ENCODE peak calls at places on chromosomes 4 and X, in four cellular contexts. D is H1, O is IMR-90, J is H9. Y is an unnamed sample.
A peak's percentile ranks its signal among the peaks of the same experiment; 100 is the strongest.

GRCh38 chrX:7362111-7362510 is 214.2 kb upstream of the PUDP start:
- DNase-seq in D (no peak), O (no peak), J (no peak), Y (no peak)

GRCh38 chr4:86968477-86969015 is 33.7 kb downstream of the AFF1 start:
- DNase-seq in D (no peak), O (no peak), J (no peak), Y (no peak)

GRCh38 chrX:137031517-137032377 is 2.0 kb downstream of the GPR101 start:
- DNase-seq in D (no peak), O (peak; percentile 10), J (peak; percentile 61), Y (peak; percentile 58)

GRCh38 chr4:101258782-101259353 is 88.5 kb downstream of the PPP3CA start:
- DNase-seq in D (no peak), O (no peak), J (no peak), Y (peak; percentile 27)

GRCh38 chrX:65750674-65751469 is 83.4 kb downstream of the MSN start:
- DNase-seq in D (no peak), O (no peak), J (no peak), Y (no peak)

GRCh38 chr4:94758700-94759399 is 1.1 kb downstream of the BMPR1B start:
- DNase-seq in D (no peak), O (no peak), J (peak; percentile 52), Y (peak; percentile 64)

GRCh38 chr4:10041036-10041435 is 19.7 kb upstream of the SLC2A9 start:
- DNase-seq in D (no peak), O (no peak), J (no peak), Y (no peak)

GRCh38 chrX:4322916-4323315 is 609.5 kb upstream of the PRKX start:
- DNase-seq in D (no peak), O (no peak), J (no peak), Y (no peak)

GRCh38 chr4:140056015-140056414 is 98.0 kb downstream of the MAML3 start:
- DNase-seq in D (no peak), O (no peak), J (no peak), Y (no peak)

GRCh38 chr4:79621061-79621460 is 213.0 kb upstream of the GK2 start:
- DNase-seq in D (no peak), O (no peak), J (no peak), Y (no peak)

GRCh38 chr4:38563703-38564490 is 100.1 kb upstream of the KLF3 start:
- DNase-seq in D (no peak), O (peak; percentile 33), J (no peak), Y (no peak)

GRCh38 chr4:99715286-99715685 is 57.7 kb upstream of the C4orf54 start:
- DNase-seq in D (no peak), O (no peak), J (no peak), Y (peak; percentile 85)

GRCh38 chr4:183422962-183423653 is 21.3 kb upstream of the CDKN2AIP start:
- DNase-seq in D (no peak), O (peak; percentile 59), J (peak; percentile 14), Y (no peak)

GRCh38 chrX:150542846-150543229 is 25.6 kb upstream of the MTM1 start:
- DNase-seq in D (no peak), O (no peak), J (no peak), Y (no peak)

GRCh38 chr4:77044458-77045124 is 31.2 kb downstream of the CCNI start:
- DNase-seq in D (no peak), O (peak; percentile 80), J (no peak), Y (peak; percentile 32)

GRCh38 chrX:12953420-12953819 is 21.5 kb upstream of the TMSB4X start:
- DNase-seq in D (no peak), O (no peak), J (no peak), Y (no peak)
- H2AK5ac ChIP-seq in D (no peak overlapping the region), O (no peak overlapping the region), J (no peak overlapping the region), Y (no peak overlapping the region)

GRCh38 chr4:128776794-128777216 is 32.7 kb upstream of the JADE1 start:
- DNase-seq in D (no peak), O (peak; percentile 95), J (no peak), Y (no peak)

GRCh38 chr4:128782076-128782715 is 27.3 kb upstream of the JADE1 start:
- DNase-seq in D (no peak), O (peak; percentile 37), J (no peak), Y (no peak)

GRCh38 chr4:128782875-128783614 is 26.5 kb upstream of the JADE1 start:
- DNase-seq in D (no peak), O (peak; percentile 58), J (no peak), Y (no peak)

GRCh38 chr4:128775916-128776315 is 33.6 kb upstream of the JADE1 start:
- DNase-seq in D (no peak), O (no peak), J (no peak), Y (peak; percentile 57)

GRCh38 chr4:128780688-128781087 is 28.8 kb upstream of the JADE1 start:
- DNase-seq in D (no peak), O (no peak), J (no peak), Y (no peak)
- H4K5ac ChIP-seq in D (no peak overlapping the region), O (no peak overlapping the region), J (no peak overlapping the region), Y (no peak overlapping the region)

GRCh38 chr4:152936446-152937279 is 540 bp downstream of the FHDC1 start:
- DNase-seq in D (no peak), O (peak; percentile 16), J (peak; percentile 62), Y (peak; percentile 71)
- H2AK5ac ChIP-seq in D (no peak overlapping the region), O (no peak overlapping the region), J (no peak overlapping the region), Y (no peak overlapping the region)

GRCh38 chrX:139973290-139973689 is 8.0 kb upstream of the CXorf66 start:
- DNase-seq in D (no peak), O (no peak), J (no peak), Y (no peak)
- H4K5ac ChIP-seq in D (no peak overlapping the region), O (no peak overlapping the region), J (no peak overlapping the region), Y (no peak overlapping the region)

GRCh38 chr4:6969826-6970800 is 60.5 kb downstream of the TBC1D14 start:
- DNase-seq in D (no peak), O (no peak), J (no peak), Y (no peak)
- H2AK5ac ChIP-seq in D (no peak overlapping the region), O (no peak overlapping the region), J (no peak overlapping the region), Y (no peak overlapping the region)

GRCh38 chr4:171817026-171817425 is 3.8 kb downstream of the GALNTL6 start:
- DNase-seq in D (no peak), O (no peak), J (no peak), Y (no peak)
- H4K5ac ChIP-seq in D (no peak overlapping the region), O (no peak overlapping the region), J (no peak overlapping the region), Y (no peak overlapping the region)

GRCh38 chr4:82739292-82740190 is 59.1 kb downstream of the SCD5 start:
- DNase-seq in D (peak; percentile 61), O (peak; percentile 40), J (peak; percentile 90), Y (peak; percentile 84)
- H2AK5ac ChIP-seq in D (no peak overlapping the region), O (no peak overlapping the region), J (no peak overlapping the region), Y (no peak overlapping the region)

GRCh38 chr4:175339100-175339707 is 421.0 kb downstream of the ADAM29 start:
- DNase-seq in D (no peak), O (peak; percentile 80), J (no peak), Y (no peak)
- H4K5ac ChIP-seq in D (no peak overlapping the region), O (no peak overlapping the region), J (no peak overlapping the region), Y (no peak overlapping the region)

GRCh38 chr4:8644966-8645752 is 52.6 kb downstream of the CPZ start:
- DNase-seq in D (no peak), O (no peak), J (peak; percentile 17), Y (no peak)
- H2AK5ac ChIP-seq in D (no peak overlapping the region), O (no peak overlapping the region), J (no peak overlapping the region), Y (no peak overlapping the region)

Y was measured in mesendoderm.